ENCODE peak calls at places on chromosomes 2 and 18, in ten cellular contexts. T is cerebellar cortex; M is CD4-positive, CD25-positive, alpha-beta regulatory T cell; C is fibroblast of the conjunctiva; H is neural crest cell; Z is activated naive CD8-positive, alpha-beta T cell treated with anti-CD3 and anti-CD28 coated beads for 36 hours; R is anterior cingulate cortex; K is stimulated activated CD4-positive, alpha-beta T cell treated with anti-CD3 and anti-CD28 coated beads, Interleukin-2, amount 100 ng/mL, for 48 hours; Y is progenitor cell of endocrine pancreas; W is AG08395. Q is an unnamed sample.

GRCh38 chr18:47901624-47902362 is 28.7 kb downstream of the SMAD2 start:
- DNase-seq in M (no peak), K (no peak), C (no peak), Z (no peak), W (no peak), Y (no peak), H (no peak), R (no peak), T (no peak), Q (peak; percentile 51)

GRCh38 chr2:31134450-31134849 is 3.8 kb downstream of the GALNT14 start:
- DNase-seq in W (no peak), M (no peak), Y (no peak), K (no peak), R (no peak), C (no peak), Z (no peak), H (no peak), T (no peak), Q (no peak)

GRCh38 chr2:95077893-95078603 is 43.6 kb downstream of the MRPS5 start:
- DNase-seq in C (no peak), T (no peak), K (no peak), W (no peak), Y (no peak), Z (no peak), H (no peak), R (no peak), M (no peak), Q (no peak)

GRCh38 chr2:25566694-25567093 is 106.7 kb downstream of the DTNB start:
- DNase-seq in C (no peak), K (no peak), Y (no peak), Z (no peak), T (no peak), H (no peak), M (no peak), W (no peak), R (no peak), Q (peak; percentile 83)

GRCh38 chr2:183185534-183185933 is 61.3 kb downstream of the NUP35 start:
- DNase-seq in K (no peak), R (no peak), Y (no peak), C (no peak), T (no peak), M (no peak), W (peak; percentile 8), Z (no peak), H (no peak), Q (no peak)

GRCh38 chr2:16890081-16890480 is 224.4 kb upstream of the CYRIA start:
- DNase-seq in Y (no peak), Z (no peak), T (no peak), H (no peak), K (no peak), C (no peak), M (no peak), R (no peak), W (no peak), Q (no peak)

GRCh38 chr2:201234167-201235139 is 25.9 kb upstream of the CASP8 start:
- DNase-seq in H (no peak), W (no peak), Y (no peak), R (no peak), Z (no peak), K (no peak), T (no peak), C (no peak), M (no peak), Q (no peak)

GRCh38 chr18:55236150-55236931 is 277.1 kb upstream of the CCDC68 start:
- DNase-seq in H (no peak), Z (no peak), R (no peak), T (no peak), K (no peak), Y (no peak), W (no peak), C (no peak), M (no peak), Q (peak; percentile 61)

GRCh38 chr18:47383729-47384128 is 132.3 kb upstream of the SKOR2 start:
- DNase-seq in T (no peak), Z (no peak), W (no peak), M (no peak), C (no peak), R (no peak), K (no peak), Y (no peak), H (no peak), Q (no peak)

GRCh38 chr18:11387880-11388279 is 221.5 kb upstream of the SLC35G4 start:
- DNase-seq in T (peak; percentile 2), C (no peak), W (peak; percentile 12), Y (no peak), M (no peak), R (no peak), K (no peak), H (no peak), Z (peak; percentile 3), Q (peak; percentile 8)

GRCh38 chr2:54574107-54574859 is 118.2 kb downstream of the SPTBN1 start:
- DNase-seq in C (no peak), Y (no peak), W (no peak), T (no peak), K (no peak), H (no peak), R (no peak), M (peak; percentile 70), Z (peak; percentile 57), Q (no peak)

GRCh38 chr2:234677758-234678538 is 181.1 kb upstream of the ARL4C start:
- DNase-seq in W (peak; percentile 31), Y (no peak), T (no peak), K (no peak), H (no peak), C (no peak), M (no peak), Z (no peak), R (no peak), Q (no peak)

GRCh38 chr2:219253753-219254589 is at the start of gene TUBA4A:
- DNase-seq in H (no peak), R (peak; percentile 77), Z (peak; percentile 90), M (peak; percentile 91), Y (peak; percentile 57), T (peak; percentile 85), K (peak; percentile 81), C (no peak), W (peak; percentile 94), Q (no peak)

GRCh38 chr2:15429032-15429431 is 132.1 kb downstream of the NBAS start:
- DNase-seq in Z (no peak), R (no peak), H (no peak), C (no peak), W (no peak), M (no peak), T (no peak), Y (no peak), K (no peak), Q (no peak)

GRCh38 chr2:237727363-237727762 is 71.2 kb upstream of the RBM44 start:
- DNase-seq in W (no peak), T (no peak), H (no peak), K (no peak), C (no peak), Y (no peak), R (no peak), M (no peak), Z (no peak), Q (no peak)

GRCh38 chr2:141498561-141498960 is 632.3 kb downstream of the LRP1B start:
- DNase-seq in H (no peak), C (no peak), K (no peak), R (no peak), Z (no peak), M (no peak), T (no peak), Y (no peak), W (peak; percentile 12), Q (no peak)

GRCh38 chr2:160331258-160332025 is 131.4 kb upstream of the ITGB6 start:
- DNase-seq in H (no peak), R (no peak), T (no peak), C (no peak), Y (no peak), W (no peak), K (no peak), Z (no peak), M (no peak), Q (no peak)

GRCh38 chr18:63951302-63951705 is 2.2 kb downstream of the HMSD start:
- DNase-seq in M (no peak), K (no peak), Z (no peak), W (peak; percentile 28), C (no peak), H (no peak), T (no peak), R (no peak), Y (no peak), Q (no peak)

GRCh38 chr2:238107525-238108422 is 7.6 kb downstream of the ESPNL start:
- DNase-seq in Z (no peak), W (no peak), C (no peak), K (no peak), R (no peak), T (no peak), Y (no peak), H (no peak), M (no peak), Q (peak; percentile 73)

GRCh38 chr2:170878505-170878904 is 50.5 kb upstream of the GORASP2 start:
- DNase-seq in T (no peak), H (no peak), M (no peak), W (no peak), K (no peak), Y (no peak), R (no peak), Z (no peak), C (no peak), Q (no peak)

GRCh38 chr2:182628901-182629300 is 87.2 kb upstream of the DNAJC10 start:
- DNase-seq in K (no peak), W (no peak), Z (no peak), C (no peak), R (no peak), H (no peak), T (peak; percentile 97), Y (no peak), M (no peak), Q (no peak)

Q was measured in GM12864.